ENCODE peak calls at places on chromosomes 1 and 21, in seven cellular contexts. O is Calu3; R is AG09319; Y is GM12865; X is Daoy; V is omental fat pad; N is activated T-helper 9 cell treated with anti-CD3 and anti-CD28 coated beads, Interleukin-2, amount 50 U/mL, for 16 hours. Q is an unnamed sample.

GRCh38 chr1:230291731-230292620 is 134.2 kb downstream of the PGBD5 start:
- DNase-seq in O (no peak), R (no peak), Y (no peak), X (no peak), V (no peak), N (no peak), Q (no peak)

GRCh38 chr1:19038732-19039131 is 82.3 kb upstream of the IFFO2 start:
- DNase-seq in O (no peak), R (no peak), Y (no peak), X (no peak), V (no peak), N (no peak), Q (no peak)

GRCh38 chr1:11478571-11479374 is at the start of gene DISP3:
- DNase-seq in O (peak; percentile 81), R (no peak), Y (peak; percentile 78), X (peak; percentile 89), V (no peak), N (peak; percentile 53), Q (peak; percentile 74)

GRCh38 chr1:47724427-47724999 is 272.7 kb downstream of the TRABD2B start:
- DNase-seq in O (no peak), R (no peak), Y (no peak), X (no peak), V (no peak), N (no peak), Q (no peak)

GRCh38 chr1:204130989-204131892 is 20.6 kb downstream of the ETNK2 start:
- DNase-seq in O (peak; percentile 62), R (peak; percentile 47), Y (no peak), X (peak; percentile 92), V (peak; percentile 49), N (no peak), Q (no peak)

GRCh38 chr1:159854101-159854692 is 8.3 kb downstream of the VSIG8 start:
- DNase-seq in O (peak; percentile 73), R (peak; percentile 5), Y (no peak), X (peak; percentile 79), V (peak; percentile 51), N (no peak), Q (no peak)

GRCh38 chr1:22880174-22880601 is 92.5 kb downstream of the LACTBL1 start:
- DNase-seq in O (no peak), R (no peak), Y (no peak), X (peak; percentile 47), V (no peak), N (no peak), Q (no peak)

GRCh38 chr1:64856564-64856963 is 109.8 kb downstream of the JAK1 start:
- DNase-seq in O (no peak), R (no peak), Y (no peak), X (no peak), V (no peak), N (no peak), Q (peak; percentile 43)

GRCh38 chr21:45477176-45478114 is 64.8 kb downstream of the SLC19A1 start:
- DNase-seq in O (no peak), R (no peak), Y (no peak), X (no peak), V (no peak), N (no peak), Q (no peak)

GRCh38 chr1:179823693-179824092 is 53.9 kb downstream of the TOR1AIP2 start:
- DNase-seq in O (no peak), R (no peak), Y (no peak), X (no peak), V (no peak), N (no peak), Q (no peak)

GRCh38 chr21:16154961-16155360 is 425.2 kb downstream of the USP25 start:
- DNase-seq in O (no peak), R (no peak), Y (no peak), X (no peak), V (no peak), N (no peak), Q (no peak)

GRCh38 chr1:52281518-52281917 is 84.5 kb downstream of the CC2D1B start:
- DNase-seq in O (no peak), R (no peak), Y (no peak), X (no peak), V (no peak), N (no peak), Q (no peak)

GRCh38 chr1:97943354-97943753 is 22.5 kb upstream of the DPYD start:
- DNase-seq in O (peak; percentile 17), R (peak; percentile 66), Y (no peak), X (peak; percentile 23), V (no peak), N (no peak), Q (no peak)

GRCh38 chr21:41864311-41865001 is 14.7 kb downstream of the PRDM15 start:
- DNase-seq in O (no peak), R (no peak), Y (peak; percentile 57), X (no peak), V (no peak), N (no peak), Q (no peak)

GRCh38 chr1:203506821-203507220 is 12.9 kb downstream of the OPTC start:
- DNase-seq in O (no peak), R (no peak), Y (no peak), X (no peak), V (no peak), N (no peak), Q (no peak)

GRCh38 chr1:152037920-152038658 is 1.3 kb upstream of the S100A11 start:
- DNase-seq in O (no peak), R (no peak), Y (peak; percentile 18), X (no peak), V (no peak), N (no peak), Q (peak; percentile 98)

GRCh38 chr1:21638531-21639341 is 30.4 kb downstream of the RAP1GAP start:
- DNase-seq in O (peak; percentile 75), R (no peak), Y (no peak), X (peak; percentile 89), V (no peak), N (no peak), Q (no peak)

GRCh38 chr1:11134352-11135266 is 34.9 kb upstream of the EXOSC10 start:
- DNase-seq in O (no peak), R (no peak), Y (no peak), X (peak; percentile 28), V (no peak), N (no peak), Q (no peak)

GRCh38 chr1:241985787-241986186 is 13.1 kb downstream of the MAP1LC3C start:
- DNase-seq in O (peak; percentile 60), R (no peak), Y (peak; percentile 59), X (peak; percentile 39), V (no peak), N (no peak), Q (peak; percentile 28)

GRCh38 chr1:200184196-200184595 is 156.7 kb downstream of the NR5A2 start:
- DNase-seq in O (peak; percentile 86), R (peak; percentile 65), Y (peak; percentile 15), X (peak; percentile 86), V (peak; percentile 62), N (no peak), Q (peak; percentile 96)

GRCh38 chr1:109761227-109762038 is 2.3 kb downstream of the EPS8L3 start:
- DNase-seq in O (no peak), R (no peak), Y (no peak), X (no peak), V (no peak), N (no peak), Q (no peak)

GRCh38 chr1:221449801-221450470 is 292.0 kb downstream of the DUSP10 start:
- DNase-seq in O (no peak), R (no peak), Y (peak; percentile 23), X (peak; percentile 47), V (no peak), N (no peak), Q (no peak)

GRCh38 chr1:15997076-15997585 is 6.9 kb upstream of the SRARP start:
- DNase-seq in O (no peak), R (no peak), Y (no peak), X (no peak), V (no peak), N (no peak), Q (no peak)

GRCh38 chr1:41509270-41509671 is 24.8 kb upstream of the EDN2 start:
- DNase-seq in O (no peak), R (no peak), Y (no peak), X (no peak), V (no peak), N (no peak), Q (peak; percentile 20)

GRCh38 chr21:37503848-37504467 is 137.4 kb downstream of the DYRK1A start:
- DNase-seq in O (no peak), R (no peak), Y (no peak), X (no peak), V (no peak), N (no peak), Q (peak; percentile 18)

GRCh38 chr1:91924146-91924545 is 25.1 kb upstream of the BRDT start:
- DNase-seq in O (no peak), R (peak; percentile 63), Y (no peak), X (peak; percentile 73), V (no peak), N (no peak), Q (no peak)

GRCh38 chr1:171352554-171352953 is 38.6 kb downstream of the FMO4 start:
- DNase-seq in O (no peak), R (no peak), Y (no peak), X (no peak), V (no peak), N (no peak), Q (no peak)

GRCh38 chr21:42148097-42148496 is 70.8 kb upstream of the ABCG1 start:
- DNase-seq in O (no peak), R (no peak), Y (no peak), X (no peak), V (no peak), N (no peak), Q (no peak)

GRCh38 chr21:46355161-46356004 is 31.4 kb downstream of the PCNT start:
- DNase-seq in O (no peak), R (no peak), Y (no peak), X (no peak), V (no peak), N (no peak), Q (no peak)

GRCh38 chr1:199685369-199685768 is 342.1 kb upstream of the NR5A2 start:
- DNase-seq in O (no peak), R (peak; percentile 8), Y (no peak), X (peak; percentile 55), V (no peak), N (no peak), Q (no peak)

Q was measured in MV-4-11.